ENCODE peak calls at places on chromosomes 4 and X, in seven cellular contexts. Z is aorta, E is uterus, W is thoracic aorta, N is colonic mucosa, S is left ventricle myocardium inferior, F is BE2C. U is an unnamed sample. For H3K4me1, the result is how much of the 10 kb centered on the place peaks cover.

GRCh38 chr4:4386736-4387392 is at the start of gene NSG1:
- DNase-seq in E (no peak), N (no peak), W (no peak), F (peak), S (peak), Z (no peak), U (peak)

GRCh38 chr4:4995103-4995761 is 24.0 kb downstream of the CYTL1 start:
- DNase-seq in E (peak), Z (peak), F (peak), N (peak), W (peak), S (peak), U (peak)

GRCh38 chr4:8238061-8238511 is 31.5 kb upstream of the HTRA3 start:
- DNase-seq in E (no peak), Z (no peak), S (no peak), N (peak), F (no peak), W (no peak), U (no peak)

GRCh38 chrX:118116308-118117068 is at the start of gene KLHL13:
- DNase-seq in Z (peak), W (no peak), E (peak), S (peak), F (peak), N (peak), U (peak)

GRCh38 chr4:101158136-101158485 is 189.2 kb downstream of the PPP3CA start:
- DNase-seq in F (peak), W (no peak), S (no peak), E (no peak), N (no peak), Z (no peak), U (no peak)

GRCh38 chr4:10983274-10983673 is 298.7 kb upstream of the CLNK start:
- DNase-seq in S (no peak), Z (no peak), E (no peak), F (no peak), W (no peak), N (no peak), U (no peak)

GRCh38 chr4:107037188-107037587 is 1.1 kb upstream of the DKK2 start:
- DNase-seq in F (peak), S (no peak), N (peak), Z (peak), E (peak), W (no peak), U (peak)

GRCh38 chrX:31228415-31228832 is 156.6 kb upstream of the FTHL17 start:
- DNase-seq in E (peak), W (no peak), N (no peak), F (no peak), Z (peak), S (no peak), U (no peak)

GRCh38 chrX:104370089-104370488 is 115.4 kb upstream of the ESX1 start:
- DNase-seq in Z (no peak), E (no peak), W (no peak), N (peak), F (no peak), S (no peak), U (peak)

GRCh38 chr4:141788169-141788915 is 152.0 kb downstream of the IL15 start:
- DNase-seq in Z (no peak), N (no peak), W (no peak), S (no peak), F (no peak), E (no peak), U (no peak)

GRCh38 chr4:176444741-176445140 is 125.0 kb downstream of the SPCS3 start:
- DNase-seq in Z (no peak), E (no peak), N (no peak), S (no peak), F (no peak), W (no peak), U (no peak)

GRCh38 chr4:5785806-5786680 is 75.0 kb downstream of the EVC start:
- DNase-seq in S (no peak), N (no peak), Z (no peak), W (no peak), E (no peak), F (no peak), U (peak)

GRCh38 chr4:94762326-94762725 is 4.6 kb downstream of the BMPR1B start:
- DNase-seq in F (no peak), E (no peak), N (no peak), S (no peak), W (no peak), Z (no peak), U (no peak)

GRCh38 chr4:83371936-83372335 is 37.3 kb upstream of the HPSE start:
- DNase-seq in Z (no peak), W (no peak), F (no peak), N (no peak), E (no peak), S (no peak), U (no peak)

GRCh38 chr4:145433684-145434083 is 48.0 kb upstream of the SMAD1 start:
- DNase-seq in N (no peak), W (no peak), F (no peak), S (no peak), E (no peak), Z (no peak), U (no peak)

GRCh38 chrX:55778322-55778721 is 60.8 kb downstream of the RRAGB start:
- DNase-seq in E (no peak), N (no peak), W (no peak), S (no peak), Z (no peak), F (no peak), U (no peak)

GRCh38 chr4:7423801-7424552 is 10.8 kb downstream of the PSAPL1 start:
- DNase-seq in F (peak), Z (no peak), W (no peak), N (no peak), E (peak), S (peak), U (no peak)

GRCh38 chr4:17517664-17518063 is 2.7 kb downstream of the CLRN2 start:
- DNase-seq in S (no peak), N (no peak), F (no peak), Z (no peak), W (no peak), E (no peak), U (no peak)

GRCh38 chr4:17512973-17513665 is 1.2 kb upstream of the QDPR start:
- DNase-seq in S (no peak), E (no peak), W (no peak), N (no peak), Z (no peak), F (no peak), U (no peak)

GRCh38 chr4:17515724-17516407 is 901 bp downstream of the CLRN2 start:
- DNase-seq in F (no peak), E (no peak), Z (no peak), S (no peak), N (no peak), W (no peak), U (peak)

GRCh38 chr4:17514865-17515264 is at the start of gene CLRN2:
- DNase-seq in Z (no peak), E (no peak), W (no peak), N (no peak), F (no peak), S (no peak), U (no peak)

GRCh38 chr4:17516980-17517379 is 2.0 kb downstream of the CLRN2 start:
- DNase-seq in F (no peak), W (no peak), N (no peak), S (no peak), Z (no peak), E (no peak), U (no peak)
- H3K4me1 ChIP-seq in F (under half), W (under half), N (under half), S (under half), Z (under half), E (under half), U (under half)

DNA sequence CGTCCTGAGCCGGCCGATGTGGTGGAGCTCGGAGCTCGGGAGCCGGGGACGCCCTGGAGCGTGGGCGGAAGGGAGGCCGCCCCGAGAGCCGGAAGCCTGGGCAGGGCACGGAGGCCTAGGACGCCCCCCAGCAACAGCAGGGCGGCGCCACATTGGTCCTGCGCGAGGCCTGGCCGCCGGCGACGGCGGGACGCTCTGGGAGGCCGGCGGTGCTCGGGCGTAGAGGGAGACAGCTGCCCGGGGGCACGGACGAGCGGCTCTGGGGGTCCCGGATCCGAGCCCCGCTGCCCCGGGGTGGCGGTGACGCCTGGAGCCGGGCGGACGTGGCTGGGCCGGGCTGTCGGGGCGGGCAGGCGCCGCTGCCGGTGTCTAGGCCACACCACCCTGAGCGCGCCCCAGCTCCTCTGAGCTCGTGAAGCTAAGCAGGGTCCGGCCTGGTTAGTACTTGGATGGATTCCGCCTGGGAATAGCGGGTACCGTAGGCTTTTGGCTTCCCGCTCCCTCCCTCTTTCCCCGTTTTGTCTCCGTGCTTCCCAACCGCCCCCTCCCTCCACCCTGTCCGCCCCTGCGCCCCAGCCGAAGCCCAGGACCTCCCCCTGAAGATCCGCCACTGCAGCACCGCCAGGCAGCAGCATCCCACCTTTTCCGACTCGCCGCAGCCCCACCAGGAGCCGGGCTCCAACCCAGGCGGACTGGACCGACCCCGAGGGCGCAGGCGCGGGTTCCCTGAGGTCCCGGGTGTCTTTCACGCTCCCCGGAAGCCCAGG is 12.1 kb downstream of the FRG2 start:
- DNase-seq in E (no peak), N (no peak), S (no peak), F (peak), Z (no peak), W (no peak), U (no peak)
- H3K4me3 ChIP-seq in E (no peak), N (no peak), S (peak), F (peak), Z (no peak), W (peak), U (no peak)

DNA sequence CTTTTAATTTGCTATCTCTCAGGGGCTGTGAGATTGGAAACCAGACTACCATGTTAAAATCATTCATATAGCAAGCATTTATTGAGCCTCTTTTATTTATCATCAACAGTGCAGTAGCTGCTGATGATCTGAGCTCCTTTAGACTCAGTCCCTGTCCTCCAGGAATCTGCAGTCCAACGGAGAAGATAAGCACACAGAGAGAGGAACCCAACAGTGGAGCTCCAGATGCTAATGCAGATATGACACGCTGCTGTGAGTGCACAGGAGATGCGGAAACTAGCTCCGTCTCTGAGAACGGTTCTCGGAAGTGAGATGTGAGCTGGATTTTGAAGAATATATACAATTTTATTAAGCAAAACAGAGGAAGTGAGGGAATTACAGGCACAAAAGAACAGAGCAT is 35.4 kb downstream of the DCHS2 start:
- DNase-seq in E (no peak), N (no peak), F (no peak), Z (no peak), S (no peak), W (no peak), U (no peak)
- H3K4me1 ChIP-seq in E (under half), N (under half), F (under half), Z (under half), S (under half), W (under half), U (under half)

DNA sequence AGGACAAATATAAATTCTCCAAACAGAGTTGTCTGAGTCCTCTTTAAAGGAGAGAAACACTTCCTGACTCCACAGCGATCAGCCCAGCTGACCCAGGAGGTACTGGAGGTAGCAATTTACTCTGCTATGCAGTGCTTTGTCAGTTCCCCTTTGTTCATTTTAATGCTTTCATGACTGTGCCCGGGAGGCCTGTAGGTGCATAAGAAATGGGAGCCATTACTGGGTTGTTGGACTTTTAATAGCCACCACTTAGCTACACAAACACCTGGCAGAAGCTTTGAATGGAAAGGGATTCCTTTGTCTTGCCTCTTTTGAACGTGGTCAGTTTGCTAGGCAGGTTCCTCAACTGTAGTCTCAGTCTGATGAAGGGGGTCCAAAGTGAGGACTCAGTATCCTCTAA is 59.0 kb upstream of the AFF2 start:
- DNase-seq in W (no peak), N (no peak), E (no peak), S (no peak), F (no peak), Z (no peak), U (no peak)
- H3K4me3 ChIP-seq in W (no peak), N (no peak), E (no peak), S (no peak), F (no peak), Z (no peak), U (no peak)

U was measured in prostate gland.